ENCODE peak calls at places on chromosomes 5 and 9, in eight cellular contexts. One of them, this sample, is unnamed.

GRCh38 chr5:172573115-172573882 is 67.8 kb upstream of the NEURL1B start:
- DNase-seq in NCI-H345: no peak
- DNase-seq in Karpas-422: no peak
- DNase-seq in M059J: no peak
- DNase-seq in stromal cell of bone marrow: no peak
- DNase-seq in RWPE1: no peak
- DNase-seq in NCI-H1092: no peak
- DNase-seq in mesendoderm: peak; percentile 32
- DNase-seq in this sample: no peak

GRCh38 chr9:81393985-81394811 is 295.1 kb downstream of the TLE1 start:
- DNase-seq in stromal cell of bone marrow: peak; percentile 37
- DNase-seq in NCI-H345: no peak
- DNase-seq in RWPE1: no peak
- DNase-seq in mesendoderm: no peak
- DNase-seq in NCI-H1092: no peak
- DNase-seq in M059J: peak; percentile 36
- DNase-seq in Karpas-422: no peak
- DNase-seq in this sample: no peak

GRCh38 chr9:72872718-72873117 is 80.1 kb downstream of the ALDH1A1 start:
- DNase-seq in stromal cell of bone marrow: no peak
- DNase-seq in Karpas-422: no peak
- DNase-seq in M059J: no peak
- DNase-seq in mesendoderm: no peak
- DNase-seq in NCI-H345: no peak
- DNase-seq in RWPE1: no peak
- DNase-seq in NCI-H1092: no peak
- DNase-seq in this sample: no peak

GRCh38 chr5:141534492-141535213 is 45.8 kb downstream of the PCDHGC5 start:
- DNase-seq in NCI-H1092: no peak
- DNase-seq in RWPE1: no peak
- DNase-seq in NCI-H345: no peak
- DNase-seq in stromal cell of bone marrow: no peak
- DNase-seq in M059J: no peak
- DNase-seq in Karpas-422: no peak
- DNase-seq in mesendoderm: no peak
- DNase-seq in this sample: no peak

GRCh38 chr5:43573058-43573457 is 16.2 kb upstream of the PAIP1 start:
- DNase-seq in NCI-H345: no peak
- DNase-seq in RWPE1: no peak
- DNase-seq in NCI-H1092: no peak
- DNase-seq in Karpas-422: no peak
- DNase-seq in M059J: peak; percentile 40
- DNase-seq in stromal cell of bone marrow: peak; percentile 58
- DNase-seq in mesendoderm: no peak
- DNase-seq in this sample: no peak

GRCh38 chr5:81194633-81195333 is 38.3 kb upstream of the CKMT2 start:
- DNase-seq in stromal cell of bone marrow: peak; percentile 47
- DNase-seq in mesendoderm: peak; percentile 86
- DNase-seq in NCI-H345: peak; percentile 77
- DNase-seq in M059J: peak; percentile 69
- DNase-seq in NCI-H1092: peak; percentile 67
- DNase-seq in RWPE1: peak; percentile 87
- DNase-seq in Karpas-422: peak; percentile 95
- DNase-seq in this sample: peak; percentile 16

GRCh38 chr5:134877159-134877558 is 3.0 kb downstream of the TXNDC15 start:
- DNase-seq in RWPE1: no peak
- DNase-seq in NCI-H345: no peak
- DNase-seq in Karpas-422: no peak
- DNase-seq in NCI-H1092: no peak
- DNase-seq in stromal cell of bone marrow: no peak
- DNase-seq in mesendoderm: no peak
- DNase-seq in M059J: no peak
- DNase-seq in this sample: no peak

GRCh38 chr5:73494716-73495115 is 3.5 kb upstream of the BTF3 start:
- DNase-seq in NCI-H345: no peak
- DNase-seq in mesendoderm: no peak
- DNase-seq in stromal cell of bone marrow: peak; percentile 44
- DNase-seq in M059J: no peak
- DNase-seq in NCI-H1092: no peak
- DNase-seq in RWPE1: no peak
- DNase-seq in Karpas-422: no peak
- DNase-seq in this sample: no peak